ENCODE peak calls at places on chromosomes 11 and 22, in eight cellular contexts. S is lower lobe of right lung, X is astrocyte of the spinal cord, G is choroid plexus epithelial cell, U is tibial nerve, N is upper lobe of right lung, D is tibial artery, Y is heart right ventricle. R is an unnamed sample.

GRCh38 chr11:11916981-11917399 is 75.2 kb downstream of the USP47 start:
- DNase-seq in S (no peak), X (peak), G (peak), U (no peak), N (no peak), D (no peak), Y (no peak), R (peak)

GRCh38 chr11:120778692-120779490 is 245.0 kb upstream of the TBCEL start:
- DNase-seq in S (no peak), X (no peak), G (no peak), U (no peak), N (no peak), D (no peak), Y (no peak), R (no peak)

GRCh38 chr11:127843483-127844396 is 743.6 kb downstream of the ETS1 start:
- DNase-seq in S (peak), X (peak), G (peak), U (peak), N (peak), D (peak), Y (peak), R (peak)

GRCh38 chr22:26502688-26503561 is 9.3 kb downstream of the TFIP11 start:
- DNase-seq in S (no peak), X (peak), G (peak), U (no peak), N (no peak), D (no peak), Y (peak), R (peak)

GRCh38 chr11:61787928-61788491 is 4.4 kb downstream of the TMEM258 start:
- DNase-seq in S (no peak), X (peak), G (peak), U (no peak), N (no peak), D (no peak), Y (no peak), R (peak)

GRCh38 chr11:100681064-100681502 is 6.0 kb upstream of the ARHGAP42 start:
- DNase-seq in S (peak), X (peak), G (peak), U (peak), N (peak), D (no peak), Y (peak), R (peak)

GRCh38 chr22:18971321-18971751 is 35.2 kb upstream of the PRODH start:
- DNase-seq in S (no peak), X (no peak), G (no peak), U (no peak), N (peak), D (no peak), Y (no peak), R (no peak)

GRCh38 chr22:42475122-42475521 is 42.9 kb upstream of the NFAM1 start:
- DNase-seq in S (no peak), X (no peak), G (no peak), U (no peak), N (no peak), D (no peak), Y (no peak), R (no peak)

GRCh38 chr11:8282621-8283509 is 19.2 kb upstream of the LMO1 start:
- DNase-seq in S (no peak), X (no peak), G (no peak), U (no peak), N (no peak), D (peak), Y (no peak), R (no peak)

GRCh38 chr11:2093575-2094353 is 45.4 kb downstream of the IGF2 start:
- DNase-seq in S (no peak), X (no peak), G (no peak), U (no peak), N (peak), D (peak), Y (peak), R (peak)

GRCh38 chr11:11798586-11799438 is 43.0 kb upstream of the USP47 start:
- DNase-seq in S (peak), X (peak), G (peak), U (peak), N (peak), D (peak), Y (peak), R (peak)

GRCh38 chr22:31615481-31615840 is 46.6 kb downstream of the PISD start:
- DNase-seq in S (no peak), X (no peak), G (no peak), U (no peak), N (no peak), D (no peak), Y (no peak), R (no peak)

GRCh38 chr22:37913233-37913721 is 7.2 kb downstream of the MICALL1 start:
- DNase-seq in S (no peak), X (no peak), G (no peak), U (no peak), N (no peak), D (no peak), Y (no peak), R (no peak)

GRCh38 chr11:1992111-1992510 is 5.5 kb downstream of the H19 start:
- DNase-seq in S (no peak), X (no peak), G (no peak), U (no peak), N (no peak), D (no peak), Y (no peak), R (no peak)

GRCh38 chr11:40517122-40517521 is 942.3 kb downstream of the LRRC4C start:
- DNase-seq in S (no peak), X (no peak), G (no peak), U (no peak), N (no peak), D (no peak), Y (no peak), R (no peak)

GRCh38 chr11:57644748-57645715 is 4.7 kb downstream of the YPEL4 start:
- DNase-seq in S (peak), X (peak), G (peak), U (peak), N (peak), D (peak), Y (peak), R (peak)

GRCh38 chr11:96307748-96308133 is 35.3 kb downstream of the MAML2 start:
- DNase-seq in S (no peak), X (peak), G (peak), U (no peak), N (no peak), D (no peak), Y (no peak), R (peak)

GRCh38 chr22:32574957-32575893 is 100.6 kb downstream of the FBXO7 start:
- DNase-seq in S (no peak), X (no peak), G (peak), U (no peak), N (no peak), D (no peak), Y (no peak), R (no peak)

GRCh38 chr22:48702573-48703264 is 1125.0 kb downstream of the BRD1 start:
- DNase-seq in S (peak), X (no peak), G (no peak), U (peak), N (peak), D (no peak), Y (no peak), R (no peak)

GRCh38 chr11:75490221-75491181 is 35.2 kb downstream of the GDPD5 start:
- DNase-seq in S (no peak), X (peak), G (peak), U (no peak), N (no peak), D (no peak), Y (no peak), R (no peak)

GRCh38 chr11:10638285-10638684 is 55.3 kb downstream of the IRAG1 start:
- DNase-seq in S (no peak), X (peak), G (no peak), U (peak), N (no peak), D (peak), Y (no peak), R (peak)

GRCh38 chr22:25368271-25368670 is 148.8 kb downstream of the CRYBB2 start:
- DNase-seq in S (no peak), X (peak), G (peak), U (no peak), N (no peak), D (no peak), Y (no peak), R (peak)

GRCh38 chr11:134393638-134394037 is 18.4 kb downstream of the B3GAT1 start:
- DNase-seq in S (no peak), X (no peak), G (no peak), U (no peak), N (no peak), D (no peak), Y (no peak), R (no peak)

GRCh38 chr22:31681625-31682345 is 19.8 kb upstream of the PISD start:
- DNase-seq in S (no peak), X (peak), G (peak), U (no peak), N (no peak), D (peak), Y (no peak), R (peak)

GRCh38 chr11:92227233-92227593 is 2.6 kb downstream of the FAT3 start:
- DNase-seq in S (no peak), X (no peak), G (no peak), U (no peak), N (no peak), D (no peak), Y (no peak), R (no peak)

GRCh38 chr11:6022954-6023353 is 7.6 kb downstream of the OR56A1 start:
- DNase-seq in S (no peak), X (peak), G (peak), U (peak), N (no peak), D (no peak), Y (no peak), R (peak)

GRCh38 chr11:9704037-9704436 is 40.2 kb downstream of the SWAP70 start:
- DNase-seq in S (no peak), X (no peak), G (no peak), U (no peak), N (no peak), D (no peak), Y (no peak), R (no peak)

GRCh38 chr22:42816339-42816738 is 40.7 kb downstream of the ARFGAP3 start:
- DNase-seq in S (no peak), X (no peak), G (no peak), U (no peak), N (no peak), D (no peak), Y (no peak), R (no peak)

GRCh38 chr11:23556163-23556750 is 696.0 kb upstream of the CCDC179 start:
- DNase-seq in S (no peak), X (no peak), G (no peak), U (no peak), N (no peak), D (no peak), Y (no peak), R (no peak)

GRCh38 chr11:23555085-23555484 is 694.8 kb upstream of the CCDC179 start:
- DNase-seq in S (no peak), X (peak), G (peak), U (no peak), N (no peak), D (no peak), Y (no peak), R (peak)

GRCh38 chr11:23554002-23554401 is 693.7 kb upstream of the CCDC179 start:
- DNase-seq in S (no peak), X (no peak), G (peak), U (no peak), N (no peak), D (no peak), Y (no peak), R (peak)
- TF ChIP-seq CTCF in S (no peak), X (no peak), G (peak), U (no peak), N (no peak), D (no peak), Y (no peak), R (peak)

DNA sequence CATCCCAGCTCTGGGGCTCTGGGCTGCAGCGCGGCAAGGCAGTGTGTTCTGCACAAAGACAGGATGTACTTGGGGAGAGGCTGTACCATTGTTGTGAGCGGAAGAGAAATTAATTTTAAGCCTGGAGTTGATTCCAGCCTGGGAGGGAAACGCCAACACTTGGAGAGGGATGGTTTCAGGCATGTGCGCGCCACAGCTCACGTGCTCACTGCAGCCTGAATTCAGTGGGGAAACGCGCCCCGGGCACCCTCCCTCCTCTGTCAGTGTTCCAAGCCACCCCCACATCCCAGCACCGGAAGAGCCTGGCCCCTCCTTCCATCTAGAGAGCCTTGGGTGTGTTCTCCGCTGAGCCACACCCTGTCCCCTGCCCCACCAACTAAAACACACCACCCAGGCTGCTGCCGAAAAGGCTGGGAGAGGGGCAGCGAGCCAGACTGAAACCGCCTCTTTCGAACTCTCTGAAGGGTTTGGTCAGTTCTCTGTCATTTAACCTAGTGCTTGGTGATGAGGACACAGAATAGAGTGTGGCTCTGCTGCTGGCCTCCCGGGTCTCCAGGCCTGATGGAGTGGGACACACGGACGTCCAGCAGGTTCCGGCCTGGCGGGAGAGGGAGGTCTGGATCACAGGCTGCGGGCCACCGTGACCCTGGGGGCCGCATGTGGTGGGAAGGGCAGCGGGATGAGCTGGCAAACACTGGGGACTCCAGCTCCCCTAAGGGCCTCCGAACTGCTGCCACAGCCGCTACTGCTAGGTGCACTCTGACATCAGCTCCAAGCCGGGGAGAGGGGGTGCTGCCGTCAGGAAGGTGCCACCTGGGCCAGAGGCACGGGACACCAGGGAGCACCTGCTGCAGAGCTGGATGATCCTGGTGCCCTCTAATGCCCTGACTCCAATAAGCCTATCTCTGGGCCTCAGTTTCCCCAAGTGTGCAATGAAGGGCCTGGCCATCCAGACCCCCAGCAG is 230.8 kb downstream of the CTTN start:
- DNase-seq in S (peak), X (no peak), G (no peak), U (peak), N (peak), D (no peak), Y (peak), R (no peak)
- H3K4me3 ChIP-seq in S (no peak), X (no peak), G (no peak), U (no peak), N (no peak), D (no peak), Y (peak), R (no peak)

DNA sequence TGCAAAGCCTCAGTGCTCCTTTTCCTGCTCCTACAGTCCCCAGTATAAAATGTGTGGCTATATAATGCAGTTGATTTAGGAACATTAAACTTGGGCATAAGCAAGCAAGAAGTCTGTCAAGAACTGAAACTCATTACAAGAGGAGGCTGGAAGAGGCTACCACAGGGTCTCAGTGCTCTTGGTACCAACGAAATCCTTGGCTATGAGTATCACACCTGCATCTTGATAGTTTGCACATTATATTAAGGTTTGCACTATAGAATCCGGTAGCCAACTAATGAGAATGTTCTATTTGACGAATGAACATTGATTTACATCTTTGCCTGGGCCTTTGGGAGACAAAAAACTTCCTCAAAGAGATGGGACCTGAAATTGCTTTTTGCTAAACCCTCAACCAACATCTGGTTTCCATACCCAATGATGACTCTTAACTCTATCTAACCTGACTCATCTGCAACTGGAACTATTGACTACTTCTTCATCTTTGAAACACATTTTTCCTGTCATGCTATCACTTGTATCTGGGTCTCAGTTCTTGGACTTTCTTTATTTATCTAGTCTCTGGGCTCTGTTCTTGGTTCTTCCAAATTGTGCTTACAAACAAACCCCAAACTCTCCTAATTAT is 207.2 kb upstream of the CTSC start:
- DNase-seq in S (no peak), X (no peak), G (no peak), U (no peak), N (no peak), D (no peak), Y (no peak), R (peak)
- TF ChIP-seq CTCF in S (no peak), X (no peak), G (no peak), U (no peak), N (no peak), D (no peak), Y (no peak), R (no peak)

DNA sequence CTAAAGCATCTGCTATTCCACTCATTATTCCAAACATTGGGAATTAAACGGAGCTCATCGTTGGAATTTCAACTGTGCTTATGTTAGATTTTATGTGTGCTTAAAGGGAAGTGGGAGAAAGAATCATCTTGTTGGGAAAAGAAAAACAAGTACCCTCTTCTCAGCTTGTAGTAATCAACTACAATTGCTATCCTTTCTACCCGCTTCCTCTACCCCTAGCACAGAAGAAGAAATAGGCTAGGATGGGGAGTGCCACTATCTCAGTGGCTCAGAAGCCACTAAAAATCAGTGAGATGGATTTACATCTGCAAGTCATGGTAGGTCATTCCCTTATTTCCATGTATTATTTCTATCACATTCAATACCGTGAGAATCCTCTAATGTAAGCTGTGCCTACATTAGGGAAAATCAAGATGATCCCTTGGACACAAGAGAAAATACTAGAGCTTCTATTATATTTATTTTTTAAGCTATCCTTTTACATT is 97.9 kb upstream of the CD44 start:
- DNase-seq in S (no peak), X (no peak), G (no peak), U (no peak), N (no peak), D (no peak), Y (no peak), R (no peak)
- H3K4me3 ChIP-seq in S (no peak), X (no peak), G (no peak), U (no peak), N (no peak), D (no peak), Y (no peak), R (no peak)

GRCh38 chr11:64317325-64317960 is at the start of gene TRMT112:
- DNase-seq in S (peak), X (peak), G (peak), U (peak), N (peak), D (peak), Y (peak), R (peak)

GRCh38 chr11:64313491-64314145 is 3.7 kb downstream of the TRMT112 start:
- DNase-seq in S (no peak), X (no peak), G (no peak), U (no peak), N (peak), D (peak), Y (peak), R (peak)

GRCh38 chr11:64314805-64315561 is 2.4 kb downstream of the TRMT112 start:
- DNase-seq in S (no peak), X (no peak), G (no peak), U (no peak), N (no peak), D (peak), Y (no peak), R (no peak)

GRCh38 chr11:64312947-64313346 is 4.4 kb downstream of the TRMT112 start:
- DNase-seq in S (no peak), X (no peak), G (no peak), U (no peak), N (no peak), D (no peak), Y (no peak), R (no peak)

GRCh38 chr11:64314146-64314804 is 3.1 kb downstream of the TRMT112 start:
- DNase-seq in S (no peak), X (no peak), G (no peak), U (no peak), N (no peak), D (no peak), Y (no peak), R (no peak)
- TF ChIP-seq CTCF in S (no peak), X (peak), G (peak), U (no peak), N (no peak), D (no peak), Y (no peak), R (peak)

GRCh38 chr11:33942954-33943353 is 51.1 kb upstream of the LMO2 start:
- DNase-seq in S (no peak), X (peak), G (peak), U (peak), N (no peak), D (peak), Y (no peak), R (peak)
- H3K4me3 ChIP-seq in S (no peak), X (no peak), G (no peak), U (no peak), N (no peak), D (no peak), Y (no peak), R (no peak)